ENCODE peak calls at places on chromosomes 6 and 20, in nine cellular contexts. N, C, W, X, V, Z, J, O and Q are unnamed samples.

GRCh38 chr6:43367245-43367984 is 2.0 kb downstream of the ZNF318 start:
- DNase-seq in N (no peak), C (no peak), W (no peak), X (no peak), V (no peak), Z (no peak), J (no peak), O (no peak), Q (no peak)

GRCh38 chr20:58795181-58795922 is 55.4 kb downstream of the GNAS-AS1 start:
- DNase-seq in N (no peak), C (no peak), W (no peak), X (peak; percentile 69), V (no peak), Z (no peak), J (no peak), O (no peak), Q (no peak)

GRCh38 chr6:139250296-139251274 is 41.2 kb downstream of the TXLNB start:
- DNase-seq in N (no peak), C (peak; percentile 60), W (no peak), X (no peak), V (no peak), Z (peak; percentile 56), J (peak; percentile 64), O (peak; percentile 55), Q (no peak)

GRCh38 chr6:138588805-138589434 is 89.6 kb upstream of the NHSL1 start:
- DNase-seq in N (no peak), C (peak; percentile 78), W (no peak), X (peak; percentile 47), V (peak; percentile 52), Z (no peak), J (peak; percentile 52), O (peak; percentile 67), Q (peak; percentile 47)

GRCh38 chr6:166736606-166737005 is 109.6 kb upstream of the RPS6KA2 start:
- DNase-seq in N (no peak), C (peak; percentile 89), W (no peak), X (no peak), V (no peak), Z (no peak), J (no peak), O (peak; percentile 64), Q (no peak)

GRCh38 chr6:37324131-37325033 is 29.4 kb upstream of the RNF8 start:
- DNase-seq in N (no peak), C (peak; percentile 83), W (no peak), X (no peak), V (no peak), Z (no peak), J (no peak), O (peak; percentile 28), Q (no peak)

GRCh38 chr20:34705383-34706021 is 1.4 kb downstream of the TP53INP2 start:
- DNase-seq in N (no peak), C (peak; percentile 58), W (no peak), X (no peak), V (peak; percentile 32), Z (no peak), J (peak; percentile 67), O (no peak), Q (no peak)

GRCh38 chr20:44085616-44086434 is 101.2 kb downstream of the JPH2 start:
- DNase-seq in N (no peak), C (no peak), W (peak; percentile 62), X (no peak), V (no peak), Z (no peak), J (no peak), O (no peak), Q (no peak)

GRCh38 chr20:17646901-17647301 is 35.1 kb downstream of the RRBP1 start:
- DNase-seq in N (no peak), C (no peak), W (no peak), X (no peak), V (no peak), Z (no peak), J (no peak), O (no peak), Q (no peak)

GRCh38 chr6:105014954-105015353 is 58.0 kb downstream of the LIN28B start:
- DNase-seq in N (no peak), C (no peak), W (no peak), X (no peak), V (no peak), Z (no peak), J (no peak), O (no peak), Q (no peak)

GRCh38 chr6:105014448-105014847 is 57.5 kb downstream of the LIN28B start:
- DNase-seq in N (no peak), C (no peak), W (no peak), X (no peak), V (no peak), Z (no peak), J (no peak), O (no peak), Q (no peak)

GRCh38 chr6:105021399-105021798 is 64.5 kb downstream of the LIN28B start:
- DNase-seq in N (no peak), C (no peak), W (no peak), X (no peak), V (no peak), Z (no peak), J (no peak), O (no peak), Q (no peak)

GRCh38 chr6:105019285-105019684 is 62.4 kb downstream of the LIN28B start:
- DNase-seq in N (no peak), C (no peak), W (no peak), X (no peak), V (no peak), Z (no peak), J (no peak), O (no peak), Q (no peak)

DNA sequence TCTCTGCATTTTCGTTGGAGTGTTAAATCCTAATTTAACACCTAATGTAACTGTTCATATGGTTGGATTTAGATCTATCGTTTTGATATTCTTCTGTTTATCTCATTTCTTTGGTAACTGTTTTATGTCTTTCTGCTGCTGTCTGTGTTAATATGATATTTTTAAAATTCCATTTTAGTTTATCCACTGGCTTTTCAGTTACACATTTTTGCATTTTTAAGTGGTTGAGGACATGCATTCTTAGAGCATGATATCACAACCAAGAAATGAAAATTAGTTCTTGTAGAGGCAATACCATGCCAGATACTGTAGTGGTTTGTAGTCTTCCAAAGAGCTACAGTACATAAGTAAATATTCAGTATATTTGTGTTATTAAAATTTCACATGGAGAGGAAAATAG is 58.6 kb downstream of the LIN28B start:
- DNase-seq in N (no peak), C (no peak), W (no peak), X (no peak), V (no peak), Z (no peak), J (no peak), O (no peak), Q (no peak)
- TF ChIP-seq CTCF in N (no peak), C (no peak), W (no peak), X (no peak), V (no peak), Z (no peak), J (no peak), O (no peak), Q (no peak)

GRCh38 chr6:30884521-30885480 is 482 bp downstream of the DDR1 start:
- DNase-seq in N (no peak), C (no peak), W (no peak), X (peak; percentile 74), V (no peak), Z (no peak), J (peak; percentile 62), O (no peak), Q (peak; percentile 64)

GRCh38 chr6:30883476-30883742 is 910 bp upstream of the DDR1 start:
- DNase-seq in N (no peak), C (no peak), W (no peak), X (no peak), V (no peak), Z (no peak), J (no peak), O (no peak), Q (no peak)

GRCh38 chr6:30882764-30883475 is 1.4 kb upstream of the DDR1 start:
- DNase-seq in N (no peak), C (no peak), W (no peak), X (peak; percentile 90), V (peak; percentile 93), Z (no peak), J (peak; percentile 84), O (peak; percentile 54), Q (peak; percentile 94)

GRCh38 chr6:30885481-30885998 is 1.2 kb downstream of the DDR1 start:
- DNase-seq in N (no peak), C (no peak), W (no peak), X (no peak), V (peak; percentile 89), Z (no peak), J (peak; percentile 75), O (no peak), Q (peak; percentile 72)

DNA sequence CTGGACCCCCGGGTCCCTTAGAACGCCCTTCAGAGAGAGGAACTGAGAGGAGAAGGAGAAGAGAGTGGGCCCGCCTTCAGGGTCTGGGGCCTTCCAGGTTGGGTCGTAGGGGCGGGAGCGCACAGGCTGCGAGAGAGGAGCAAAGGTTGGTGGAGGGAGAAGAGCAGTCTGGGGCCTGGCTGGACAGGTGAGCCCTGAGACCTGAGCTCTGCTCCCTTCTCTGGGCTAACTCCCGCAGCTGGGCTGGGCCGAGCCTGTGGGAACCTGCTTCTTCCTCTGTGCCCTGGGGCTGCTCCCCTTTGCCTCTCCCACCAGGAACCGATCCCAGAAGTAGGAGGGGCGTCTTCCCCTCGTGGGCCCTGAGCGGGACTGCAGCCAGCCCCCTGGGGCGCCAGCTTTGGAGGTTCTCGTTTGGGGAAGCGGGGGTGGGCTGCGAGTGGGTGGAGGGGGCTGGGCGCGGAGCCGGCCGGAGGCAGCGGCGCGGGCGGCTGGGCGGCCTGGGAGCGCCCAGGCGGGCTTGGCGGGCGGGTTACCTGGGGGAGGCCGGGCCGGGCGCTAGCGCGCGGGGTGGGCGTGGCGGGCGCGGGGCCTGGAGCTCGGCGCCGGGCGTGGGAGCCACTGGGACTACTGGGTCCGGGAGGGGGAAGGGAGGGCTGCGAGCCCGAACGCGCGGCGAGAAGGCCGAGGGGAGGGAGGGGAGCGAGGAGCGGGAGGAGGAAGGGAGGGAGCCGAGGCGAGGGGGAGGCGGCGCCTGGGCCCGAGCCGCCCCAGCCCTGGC is at the start of gene DDR1:
- DNase-seq in N (no peak), C (no peak), W (no peak), X (peak; percentile 94), V (peak; percentile 89), Z (no peak), J (peak; percentile 83), O (no peak), Q (peak; percentile 91)
- TF ChIP-seq POLR2A in N (no peak), C (no peak), W (peak; percentile 30), X (peak; percentile 26), V (peak; percentile 79), Z (no peak), J (peak; percentile 73), O (no peak), Q (peak; percentile 27)

DNA sequence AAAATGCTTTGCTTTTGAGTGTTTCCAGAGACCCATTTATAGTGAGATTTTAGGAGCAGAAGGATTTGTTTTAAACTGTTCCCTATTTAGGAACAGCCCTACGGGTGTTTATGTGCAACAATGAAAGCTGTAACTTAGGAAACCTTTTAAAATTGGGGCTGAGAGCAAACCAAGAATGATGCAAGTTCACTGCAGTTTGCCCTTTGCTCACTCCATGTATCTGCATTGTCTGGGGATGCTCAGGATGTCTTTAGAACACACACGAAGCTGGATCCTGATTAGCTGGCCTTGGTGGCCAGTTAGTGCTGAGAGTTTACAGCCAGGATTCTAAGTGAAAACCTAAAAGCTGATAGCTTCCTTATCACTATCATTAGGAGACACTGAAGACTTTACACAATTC is 40.8 kb downstream of the GHRH start:
- DNase-seq in N (no peak), C (no peak), W (no peak), X (no peak), V (no peak), Z (no peak), J (no peak), O (no peak), Q (no peak)
- TF ChIP-seq POLR2AphosphoS5 in N (no peak), C (no peak), W (no peak), X (no peak), V (no peak), Z (no peak), J (no peak), O (no peak), Q (no peak)

GRCh38 chr6:130076512-130076911 is 58.1 kb downstream of the L3MBTL3 start:
- DNase-seq in N (no peak), C (no peak), W (no peak), X (no peak), V (no peak), Z (no peak), J (no peak), O (no peak), Q (no peak)
- TF ChIP-seq CTCF in N (no peak), C (no peak), W (no peak), X (no peak), V (no peak), Z (no peak), J (no peak), O (no peak), Q (no peak)